ENCODE peak calls at places on chromosome 16, in ten cellular contexts. O is adipocyte; G is nucleus accumbens; L is activated naive CD4-positive, alpha-beta T cell treated with anti-CD3 and anti-CD28 coated beads for 36 hours; V is NCI-H226; P is lower lobe of right lung; S is posterior cingulate gyrus; F is fibroblast of gingiva; E is AG08395; Q is sciatic nerve. W is an unnamed sample.

GRCh38 chr16:50255538-50255937 is 10.8 kb upstream of the ADCY7 start:
- DNase-seq in O (no peak), G (no peak), L (no peak), V (no peak), P (no peak), S (no peak), F (no peak), E (no peak), Q (peak; percentile 28), W (no peak)

GRCh38 chr16:79554912-79555311 is 45.6 kb downstream of the MAF start:
- DNase-seq in O (no peak), G (no peak), L (no peak), V (no peak), P (no peak), S (no peak), F (no peak), E (no peak), Q (no peak), W (no peak)

GRCh38 chr16:55370762-55371482 is 46.9 kb downstream of the IRX6 start:
- DNase-seq in O (peak; percentile 74), G (peak; percentile 12), L (peak; percentile 37), V (no peak), P (peak; percentile 75), S (peak; percentile 77), F (peak; percentile 59), E (peak; percentile 84), Q (peak; percentile 79), W (no peak)

GRCh38 chr16:27242868-27243590 is 25.5 kb downstream of the NSMCE1 start:
- DNase-seq in O (peak; percentile 73), G (no peak), L (peak; percentile 56), V (no peak), P (peak; percentile 66), S (no peak), F (peak; percentile 88), E (peak; percentile 63), Q (no peak), W (no peak)

GRCh38 chr16:19094542-19095365 is 19.0 kb upstream of the ITPRIPL2 start:
- DNase-seq in O (no peak), G (no peak), L (no peak), V (no peak), P (no peak), S (no peak), F (no peak), E (no peak), Q (no peak), W (no peak)

GRCh38 chr16:87765473-87765775 is 362 bp downstream of the KLHDC4 start:
- DNase-seq in O (no peak), G (no peak), L (peak; percentile 33), V (peak; percentile 19), P (no peak), S (no peak), F (no peak), E (no peak), Q (no peak), W (peak; percentile 33)

GRCh38 chr16:89352091-89352681 is 134.7 kb downstream of the ZNF778 start:
- DNase-seq in O (no peak), G (no peak), L (no peak), V (no peak), P (peak; percentile 54), S (no peak), F (no peak), E (no peak), Q (no peak), W (no peak)

GRCh38 chr16:68450741-68451140 is 2.4 kb upstream of the SMPD3 start:
- DNase-seq in O (no peak), G (no peak), L (no peak), V (no peak), P (no peak), S (no peak), F (no peak), E (peak; percentile 35), Q (no peak), W (no peak)

GRCh38 chr16:64964126-64964540 is 157.7 kb downstream of the CDH11 start:
- DNase-seq in O (peak; percentile 40), G (no peak), L (no peak), V (peak; percentile 59), P (no peak), S (no peak), F (no peak), E (no peak), Q (no peak), W (no peak)

GRCh38 chr16:75096730-75097129 is 19.9 kb downstream of the LDHD start:
- DNase-seq in O (no peak), G (no peak), L (no peak), V (no peak), P (peak; percentile 62), S (no peak), F (no peak), E (no peak), Q (no peak), W (no peak)

GRCh38 chr16:75621170-75621477 is 2.0 kb downstream of the ADAT1 start:
- DNase-seq in O (peak; percentile 68), G (no peak), L (no peak), V (peak; percentile 23), P (no peak), S (no peak), F (no peak), E (peak; percentile 49), Q (no peak), W (no peak)

GRCh38 chr16:24841291-24841690 is 4.5 kb upstream of the SLC5A11 start:
- DNase-seq in O (no peak), G (no peak), L (no peak), V (peak; percentile 53), P (no peak), S (no peak), F (no peak), E (no peak), Q (no peak), W (no peak)

GRCh38 chr16:87351320-87351698 is 32.3 kb downstream of the FBXO31 start:
- DNase-seq in O (no peak), G (no peak), L (no peak), V (no peak), P (no peak), S (no peak), F (no peak), E (peak; percentile 30), Q (no peak), W (no peak)

GRCh38 chr16:27432600-27432957 is 30.6 kb downstream of the IL21R start:
- DNase-seq in O (peak; percentile 18), G (no peak), L (no peak), V (peak; percentile 86), P (no peak), S (no peak), F (no peak), E (peak; percentile 81), Q (no peak), W (no peak)

GRCh38 chr16:57604177-57604576 is 24.3 kb upstream of the ADGRG1 start:
- DNase-seq in O (no peak), G (no peak), L (no peak), V (no peak), P (no peak), S (no peak), F (no peak), E (no peak), Q (no peak), W (no peak)

GRCh38 chr16:76899767-76900166 is 291.2 kb upstream of the MON1B start:
- DNase-seq in O (no peak), G (no peak), L (no peak), V (no peak), P (no peak), S (no peak), F (no peak), E (no peak), Q (no peak), W (no peak)

GRCh38 chr16:85445779-85446222 is 167.3 kb upstream of the GSE1 start:
- DNase-seq in O (no peak), G (no peak), L (no peak), V (no peak), P (no peak), S (no peak), F (peak; percentile 28), E (no peak), Q (no peak), W (no peak)

GRCh38 chr16:46743232-46743719 is 4.9 kb downstream of the MYLK3 start:
- DNase-seq in O (no peak), G (no peak), L (peak; percentile 22), V (peak; percentile 17), P (no peak), S (no peak), F (no peak), E (peak; percentile 74), Q (no peak), W (no peak)

GRCh38 chr16:5073279-5073629 is 1.6 kb downstream of the ALG1 start:
- DNase-seq in O (peak; percentile 16), G (no peak), L (no peak), V (no peak), P (no peak), S (no peak), F (no peak), E (no peak), Q (no peak), W (no peak)

GRCh38 chr16:71421911-71422310 is 19.9 kb downstream of the TLE7 start:
- DNase-seq in O (no peak), G (no peak), L (peak; percentile 46), V (no peak), P (no peak), S (no peak), F (no peak), E (no peak), Q (no peak), W (no peak)

GRCh38 chr16:1345651-1346421 is 5.8 kb downstream of the TSR3 start:
- DNase-seq in O (no peak), G (no peak), L (no peak), V (no peak), P (no peak), S (no peak), F (no peak), E (no peak), Q (no peak), W (no peak)

GRCh38 chr16:58459344-58460218 is 40.4 kb upstream of the NDRG4 start:
- DNase-seq in O (peak; percentile 7), G (no peak), L (peak; percentile 87), V (peak; percentile 81), P (no peak), S (no peak), F (no peak), E (peak; percentile 77), Q (no peak), W (peak; percentile 34)

GRCh38 chr16:11151156-11151904 is 104.7 kb downstream of the SOCS1 start:
- DNase-seq in O (no peak), G (no peak), L (no peak), V (no peak), P (no peak), S (no peak), F (no peak), E (no peak), Q (no peak), W (no peak)

GRCh38 chr16:87822571-87822970 is 46.7 kb downstream of the SLC7A5 start:
- DNase-seq in O (no peak), G (no peak), L (no peak), V (no peak), P (no peak), S (no peak), F (no peak), E (no peak), Q (no peak), W (no peak)

GRCh38 chr16:85667841-85668413 is 20.8 kb downstream of the GINS2 start:
- DNase-seq in O (no peak), G (no peak), L (no peak), V (no peak), P (peak; percentile 30), S (no peak), F (no peak), E (no peak), Q (no peak), W (no peak)

GRCh38 chr16:50360779-50361178 is 8.0 kb downstream of the BRD7 start:
- DNase-seq in O (no peak), G (no peak), L (no peak), V (no peak), P (no peak), S (no peak), F (no peak), E (no peak), Q (no peak), W (no peak)